ENCODE peak calls at places on chromosomes 11 and 22, in eight cellular contexts. I is ascending aorta; G is NCI-H1105; B is stimulated activated CD4-positive, alpha-beta T cell treated with anti-CD3 and anti-CD28 coated beads, Interleukin-4, amount 100 ng/mL, for 24 hours; Q is stimulated activated CD8-positive, alpha-beta memory T cell treated with anti-CD3 and anti-CD28 coated beads, Interleukin-15, amount 100 ng/mL, for 24 hours; U is activated effector memory CD4-positive, alpha-beta T cell treated with anti-CD3 and anti-CD28 coated beads, Interleukin-2, amount 50 U/mL, for 16 hours; T is amygdala; K is heart right ventricle. Y is an unnamed sample.

GRCh38 chr11:82533628-82534353 is 199.9 kb downstream of the FAM181B start:
- DNase-seq in T (no peak), Q (no peak), B (no peak), I (no peak), G (peak; percentile 85), U (no peak), K (no peak), Y (no peak)

GRCh38 chr11:103881518-103882070 is 154.8 kb upstream of the DDI1 start:
- DNase-seq in G (no peak), K (no peak), U (no peak), T (no peak), Q (no peak), B (no peak), I (no peak), Y (no peak)

GRCh38 chr22:31106651-31107205 is 640 bp downstream of the SELENOM start:
- DNase-seq in T (no peak), Q (no peak), G (no peak), U (no peak), B (no peak), I (peak; percentile 80), K (peak; percentile 60), Y (no peak)

GRCh38 chr11:67262731-67263675 is 3.3 kb upstream of the GRK2 start:
- DNase-seq in U (peak; percentile 92), K (peak; percentile 87), I (peak; percentile 92), G (peak; percentile 57), Q (no peak), T (no peak), B (peak; percentile 79), Y (no peak)

GRCh38 chr11:117859713-117860112 is 16.7 kb downstream of the FXYD6 start:
- DNase-seq in U (no peak), B (no peak), Q (no peak), I (no peak), K (no peak), G (no peak), T (no peak), Y (no peak)

GRCh38 chr22:36759481-36760159 is 16.3 kb downstream of the IFT27 start:
- DNase-seq in B (no peak), G (no peak), Q (no peak), K (no peak), T (no peak), I (no peak), U (no peak), Y (no peak)

GRCh38 chr22:25563757-25564319 is 637 bp upstream of the GRK3 start:
- DNase-seq in U (peak; percentile 62), B (peak; percentile 4), Q (no peak), G (no peak), T (no peak), K (peak; percentile 12), I (peak; percentile 70), Y (no peak)

GRCh38 chr11:128497057-128497957 is 90.1 kb downstream of the ETS1 start:
- DNase-seq in Q (no peak), K (peak; percentile 66), G (no peak), U (no peak), T (no peak), I (peak; percentile 77), B (no peak), Y (peak; percentile 95)

GRCh38 chr11:119432484-119433368 is 9.8 kb upstream of the THY1 start:
- DNase-seq in U (no peak), I (no peak), Q (no peak), G (no peak), K (no peak), T (no peak), B (no peak), Y (peak; percentile 35)

GRCh38 chr11:85811624-85812023 is 683 bp upstream of the SYTL2 start:
- DNase-seq in U (no peak), G (no peak), I (no peak), B (no peak), T (no peak), Q (no peak), K (no peak), Y (no peak)

GRCh38 chr11:6825333-6825744 is 20.1 kb upstream of the OR10A5 start:
- DNase-seq in I (no peak), U (no peak), T (no peak), K (no peak), Q (no peak), G (no peak), B (no peak), Y (no peak)